ENCODE peak calls at places on chromosome 18, in eight cellular contexts. One of them, this sample, is unnamed.

GRCh38 chr18:41396211-41396610 is 558.8 kb upstream of the PIK3C3 start:
- DNase-seq in thoracic aorta: no peak
- DNase-seq in brain microvascular endothelial cell: no peak
- DNase-seq in progenitor cell of endocrine pancreas: no peak
- DNase-seq in H1: no peak
- DNase-seq in WERI-Rb-1: no peak
- DNase-seq in cardiac muscle cell: peak; percentile 27
- DNase-seq in B cell: no peak
- DNase-seq in this sample: no peak

GRCh38 chr18:57767259-57768050 is 35.7 kb downstream of the ATP8B1 start:
- DNase-seq in thoracic aorta: no peak
- DNase-seq in brain microvascular endothelial cell: no peak
- DNase-seq in progenitor cell of endocrine pancreas: no peak
- DNase-seq in H1: no peak
- DNase-seq in WERI-Rb-1: no peak
- DNase-seq in cardiac muscle cell: no peak
- DNase-seq in B cell: no peak
- DNase-seq in this sample: no peak

GRCh38 chr18:11387880-11388279 is 221.5 kb upstream of the SLC35G4 start:
- DNase-seq in thoracic aorta: peak; percentile 10
- DNase-seq in brain microvascular endothelial cell: peak; percentile 77
- DNase-seq in progenitor cell of endocrine pancreas: no peak
- DNase-seq in H1: no peak
- DNase-seq in WERI-Rb-1: peak; percentile 13
- DNase-seq in cardiac muscle cell: peak; percentile 63
- DNase-seq in B cell: no peak
- DNase-seq in this sample: no peak

GRCh38 chr18:37457754-37458153 is 107.8 kb downstream of the CELF4 start:
- DNase-seq in thoracic aorta: no peak
- DNase-seq in brain microvascular endothelial cell: no peak
- DNase-seq in progenitor cell of endocrine pancreas: no peak
- DNase-seq in H1: no peak
- DNase-seq in WERI-Rb-1: no peak
- DNase-seq in cardiac muscle cell: no peak
- DNase-seq in B cell: no peak
- DNase-seq in this sample: no peak

GRCh38 chr18:58581265-58581664 is 47.6 kb downstream of the ALPK2 start:
- DNase-seq in thoracic aorta: no peak
- DNase-seq in brain microvascular endothelial cell: peak; percentile 94
- DNase-seq in progenitor cell of endocrine pancreas: no peak
- DNase-seq in H1: no peak
- DNase-seq in WERI-Rb-1: no peak
- DNase-seq in cardiac muscle cell: peak; percentile 83
- DNase-seq in B cell: no peak
- DNase-seq in this sample: no peak

GRCh38 chr18:57775937-57776336 is 27.2 kb downstream of the ATP8B1 start:
- DNase-seq in thoracic aorta: no peak
- DNase-seq in brain microvascular endothelial cell: no peak
- DNase-seq in progenitor cell of endocrine pancreas: no peak
- DNase-seq in H1: no peak
- DNase-seq in WERI-Rb-1: no peak
- DNase-seq in cardiac muscle cell: no peak
- DNase-seq in B cell: no peak
- DNase-seq in this sample: no peak

GRCh38 chr18:6866552-6866951 is 137.0 kb downstream of the ARHGAP28 start:
- DNase-seq in thoracic aorta: no peak
- DNase-seq in brain microvascular endothelial cell: no peak
- DNase-seq in progenitor cell of endocrine pancreas: no peak
- DNase-seq in H1: no peak
- DNase-seq in WERI-Rb-1: no peak
- DNase-seq in cardiac muscle cell: no peak
- DNase-seq in B cell: no peak
- DNase-seq in this sample: no peak

GRCh38 chr18:3998698-3999333 is 456.3 kb downstream of the DLGAP1 start:
- DNase-seq in thoracic aorta: no peak
- DNase-seq in brain microvascular endothelial cell: peak; percentile 34
- DNase-seq in progenitor cell of endocrine pancreas: no peak
- DNase-seq in H1: no peak
- DNase-seq in WERI-Rb-1: no peak
- DNase-seq in cardiac muscle cell: peak; percentile 72
- DNase-seq in B cell: no peak
- DNase-seq in this sample: no peak

GRCh38 chr18:58639751-58640427 is 11.0 kb upstream of the ALPK2 start:
- DNase-seq in thoracic aorta: no peak
- DNase-seq in brain microvascular endothelial cell: peak; percentile 11
- DNase-seq in progenitor cell of endocrine pancreas: no peak
- DNase-seq in H1: no peak
- DNase-seq in WERI-Rb-1: no peak
- DNase-seq in cardiac muscle cell: peak; percentile 59
- DNase-seq in B cell: no peak
- DNase-seq in this sample: no peak

GRCh38 chr18:12701161-12701560 is 1.4 kb downstream of the CEP76 start:
- DNase-seq in thoracic aorta: no peak
- DNase-seq in brain microvascular endothelial cell: no peak
- DNase-seq in progenitor cell of endocrine pancreas: no peak
- DNase-seq in H1: no peak
- DNase-seq in WERI-Rb-1: no peak
- DNase-seq in cardiac muscle cell: no peak
- DNase-seq in B cell: no peak
- DNase-seq in this sample: no peak

GRCh38 chr18:23248826-23249225 is 113.5 kb downstream of the CABLES1 start:
- DNase-seq in thoracic aorta: no peak
- DNase-seq in brain microvascular endothelial cell: no peak
- DNase-seq in progenitor cell of endocrine pancreas: no peak
- DNase-seq in H1: no peak
- DNase-seq in WERI-Rb-1: no peak
- DNase-seq in cardiac muscle cell: no peak
- DNase-seq in B cell: no peak
- DNase-seq in this sample: no peak

GRCh38 chr18:45254683-45255082 is 360.6 kb upstream of the SLC14A2 start:
- DNase-seq in thoracic aorta: no peak
- DNase-seq in brain microvascular endothelial cell: no peak
- DNase-seq in progenitor cell of endocrine pancreas: no peak
- DNase-seq in H1: no peak
- DNase-seq in WERI-Rb-1: no peak
- DNase-seq in cardiac muscle cell: peak; percentile 46
- DNase-seq in B cell: no peak
- DNase-seq in this sample: no peak

GRCh38 chr18:33231474-33232317 is 208.8 kb downstream of the CCDC178 start:
- DNase-seq in thoracic aorta: peak; percentile 9
- DNase-seq in brain microvascular endothelial cell: peak; percentile 59
- DNase-seq in progenitor cell of endocrine pancreas: peak; percentile 70
- DNase-seq in H1: peak; percentile 84
- DNase-seq in WERI-Rb-1: peak; percentile 75
- DNase-seq in cardiac muscle cell: peak; percentile 75
- DNase-seq in B cell: peak; percentile 41
- DNase-seq in this sample: peak; percentile 78

GRCh38 chr18:12307871-12308385 is at the start of gene TUBB6:
- DNase-seq in thoracic aorta: no peak
- DNase-seq in brain microvascular endothelial cell: peak; percentile 72
- DNase-seq in progenitor cell of endocrine pancreas: no peak
- DNase-seq in H1: peak; percentile 81
- DNase-seq in WERI-Rb-1: peak; percentile 64
- DNase-seq in cardiac muscle cell: peak; percentile 91
- DNase-seq in B cell: peak; percentile 56
- DNase-seq in this sample: no peak

GRCh38 chr18:59426855-59427254 is 67.8 kb upstream of the LMAN1 start:
- DNase-seq in thoracic aorta: no peak
- DNase-seq in brain microvascular endothelial cell: no peak
- DNase-seq in progenitor cell of endocrine pancreas: no peak
- DNase-seq in H1: no peak
- DNase-seq in WERI-Rb-1: no peak
- DNase-seq in cardiac muscle cell: no peak
- DNase-seq in B cell: no peak
- DNase-seq in this sample: no peak

GRCh38 chr18:25843791-25844190 is 246.6 kb downstream of the SS18 start:
- DNase-seq in thoracic aorta: no peak
- DNase-seq in brain microvascular endothelial cell: no peak
- DNase-seq in progenitor cell of endocrine pancreas: no peak
- DNase-seq in H1: no peak
- DNase-seq in WERI-Rb-1: no peak
- DNase-seq in cardiac muscle cell: no peak
- DNase-seq in B cell: no peak
- DNase-seq in this sample: no peak

GRCh38 chr18:78671551-78671950 is 308.1 kb upstream of the SALL3 start:
- DNase-seq in thoracic aorta: no peak
- DNase-seq in brain microvascular endothelial cell: no peak
- DNase-seq in progenitor cell of endocrine pancreas: no peak
- DNase-seq in H1: no peak
- DNase-seq in WERI-Rb-1: no peak
- DNase-seq in cardiac muscle cell: no peak
- DNase-seq in B cell: no peak
- DNase-seq in this sample: no peak

GRCh38 chr18:68662779-68663178 is 52.1 kb downstream of the TMX3 start:
- DNase-seq in thoracic aorta: no peak
- DNase-seq in brain microvascular endothelial cell: peak; percentile 25
- DNase-seq in progenitor cell of endocrine pancreas: no peak
- DNase-seq in H1: no peak
- DNase-seq in WERI-Rb-1: no peak
- DNase-seq in cardiac muscle cell: peak; percentile 31
- DNase-seq in B cell: no peak
- DNase-seq in this sample: no peak

GRCh38 chr18:58361212-58361611 is 267.7 kb downstream of the ALPK2 start:
- DNase-seq in thoracic aorta: no peak
- DNase-seq in brain microvascular endothelial cell: no peak
- DNase-seq in progenitor cell of endocrine pancreas: no peak
- DNase-seq in H1: no peak
- DNase-seq in WERI-Rb-1: no peak
- DNase-seq in cardiac muscle cell: peak; percentile 44
- DNase-seq in B cell: no peak
- DNase-seq in this sample: no peak

DNA sequence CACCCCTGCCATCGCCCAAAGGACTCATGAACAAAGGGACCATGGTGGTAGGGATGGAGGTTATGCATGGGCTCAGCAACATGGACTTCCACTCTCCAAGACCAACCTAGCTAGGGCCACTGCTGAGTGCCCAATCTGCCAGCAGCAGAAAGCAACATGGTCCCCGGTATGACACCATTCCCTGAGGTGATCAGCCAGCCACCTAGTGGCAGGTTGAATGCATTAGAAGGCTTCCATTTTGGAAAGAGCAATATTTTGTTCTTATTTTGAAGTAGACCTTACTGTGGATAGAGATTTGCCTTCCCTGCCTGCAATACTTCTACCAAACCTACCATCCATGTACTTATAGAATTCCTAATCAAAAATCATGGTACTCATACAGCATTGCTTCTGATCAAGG is 99.8 kb downstream of the METTL4 start:
- DNase-seq in thoracic aorta: no peak
- DNase-seq in brain microvascular endothelial cell: no peak
- DNase-seq in progenitor cell of endocrine pancreas: no peak
- DNase-seq in H1: no peak
- DNase-seq in WERI-Rb-1: peak; percentile 12
- DNase-seq in cardiac muscle cell: no peak
- DNase-seq in B cell: no peak
- DNase-seq in this sample: no peak
- TF ChIP-seq CTCF in thoracic aorta: no peak
- TF ChIP-seq CTCF in brain microvascular endothelial cell: peak; percentile 32
- TF ChIP-seq CTCF in progenitor cell of endocrine pancreas: peak; percentile 18
- TF ChIP-seq CTCF in H1: peak; percentile 53
- TF ChIP-seq CTCF in WERI-Rb-1: peak; percentile 40
- TF ChIP-seq CTCF in cardiac muscle cell: peak; percentile 7
- TF ChIP-seq CTCF in B cell: no peak
- TF ChIP-seq CTCF in this sample: peak; percentile 25

DNA sequence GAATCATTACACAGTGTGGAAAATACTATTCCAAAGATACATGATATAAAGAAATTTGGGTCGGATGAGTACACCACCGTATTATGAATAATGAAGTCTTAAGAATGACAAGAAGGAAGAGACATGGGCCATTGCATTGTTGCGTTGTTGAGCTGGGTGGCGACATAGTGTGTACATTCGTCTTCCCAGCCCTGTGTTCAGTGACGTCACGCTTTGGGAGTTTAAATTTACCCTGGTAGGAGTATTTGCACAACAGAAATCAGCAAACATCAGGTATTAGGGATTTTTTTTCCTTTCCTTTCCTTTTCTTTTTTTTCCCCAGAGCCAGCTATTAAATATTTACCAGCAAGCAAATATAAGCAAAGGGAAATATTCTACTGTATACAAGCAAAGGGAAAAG is 347.2 kb upstream of the NETO1 start:
- DNase-seq in thoracic aorta: no peak
- DNase-seq in brain microvascular endothelial cell: no peak
- DNase-seq in progenitor cell of endocrine pancreas: no peak
- DNase-seq in H1: no peak
- DNase-seq in WERI-Rb-1: no peak
- DNase-seq in cardiac muscle cell: no peak
- DNase-seq in B cell: no peak
- DNase-seq in this sample: no peak
- TF ChIP-seq CTCF in thoracic aorta: no peak
- TF ChIP-seq CTCF in brain microvascular endothelial cell: no peak
- TF ChIP-seq CTCF in progenitor cell of endocrine pancreas: no peak
- TF ChIP-seq CTCF in H1: no peak
- TF ChIP-seq CTCF in WERI-Rb-1: no peak
- TF ChIP-seq CTCF in cardiac muscle cell: no peak
- TF ChIP-seq CTCF in B cell: no peak
- TF ChIP-seq CTCF in this sample: no peak

GRCh38 chr18:2135309-2135708 is 436.0 kb downstream of the METTL4 start:
- DNase-seq in thoracic aorta: no peak
- DNase-seq in brain microvascular endothelial cell: no peak
- DNase-seq in progenitor cell of endocrine pancreas: no peak
- DNase-seq in H1: no peak
- DNase-seq in WERI-Rb-1: no peak
- DNase-seq in cardiac muscle cell: no peak
- DNase-seq in B cell: no peak
- DNase-seq in this sample: no peak

GRCh38 chr18:2139676-2140075 is 431.6 kb downstream of the METTL4 start:
- DNase-seq in thoracic aorta: no peak
- DNase-seq in brain microvascular endothelial cell: no peak
- DNase-seq in progenitor cell of endocrine pancreas: no peak
- DNase-seq in H1: no peak
- DNase-seq in WERI-Rb-1: no peak
- DNase-seq in cardiac muscle cell: peak; percentile 68
- DNase-seq in B cell: no peak
- DNase-seq in this sample: no peak

GRCh38 chr18:2134364-2134763 is 436.9 kb downstream of the METTL4 start:
- DNase-seq in thoracic aorta: no peak
- DNase-seq in brain microvascular endothelial cell: no peak
- DNase-seq in progenitor cell of endocrine pancreas: no peak
- DNase-seq in H1: no peak
- DNase-seq in WERI-Rb-1: peak; percentile 15
- DNase-seq in cardiac muscle cell: no peak
- DNase-seq in B cell: no peak
- DNase-seq in this sample: no peak
- TF ChIP-seq CTCF in thoracic aorta: no peak
- TF ChIP-seq CTCF in brain microvascular endothelial cell: peak; percentile 49
- TF ChIP-seq CTCF in progenitor cell of endocrine pancreas: peak; percentile 41
- TF ChIP-seq CTCF in H1: no peak
- TF ChIP-seq CTCF in WERI-Rb-1: peak; percentile 44
- TF ChIP-seq CTCF in cardiac muscle cell: no peak
- TF ChIP-seq CTCF in B cell: no peak
- TF ChIP-seq CTCF in this sample: peak; percentile 30

DNA sequence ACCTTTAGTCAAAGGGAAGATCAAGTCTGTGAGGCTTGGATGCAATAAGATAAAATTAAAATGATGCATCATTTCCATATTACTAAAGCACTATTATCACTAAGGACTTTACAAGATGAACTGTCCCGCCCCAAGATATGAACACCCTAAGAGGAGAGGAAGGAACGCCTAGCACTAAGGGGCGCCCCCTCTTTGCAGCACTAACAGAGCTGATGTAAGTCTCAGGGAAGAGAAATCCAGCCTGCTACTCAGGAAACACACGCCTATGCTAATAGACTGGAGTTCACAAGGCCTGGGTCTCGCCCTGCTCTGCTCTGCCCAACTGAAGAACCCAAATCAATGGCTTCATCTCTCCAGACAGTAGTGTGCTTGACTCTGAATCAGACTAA is 6.1 kb downstream of the INO80C start:
- DNase-seq in thoracic aorta: no peak
- DNase-seq in brain microvascular endothelial cell: no peak
- DNase-seq in progenitor cell of endocrine pancreas: no peak
- DNase-seq in H1: no peak
- DNase-seq in WERI-Rb-1: no peak
- DNase-seq in cardiac muscle cell: no peak
- DNase-seq in B cell: no peak
- DNase-seq in this sample: no peak
- TF ChIP-seq CTCF in thoracic aorta: no peak
- TF ChIP-seq CTCF in brain microvascular endothelial cell: no peak
- TF ChIP-seq CTCF in progenitor cell of endocrine pancreas: no peak
- TF ChIP-seq CTCF in H1: no peak
- TF ChIP-seq CTCF in WERI-Rb-1: no peak
- TF ChIP-seq CTCF in cardiac muscle cell: no peak
- TF ChIP-seq CTCF in B cell: no peak
- TF ChIP-seq CTCF in this sample: no peak

This sample was measured in type B pancreatic cell.